ENCODE peak calls at places on chromosomes 16 and 17, in eight cellular contexts. X is HEK293T, I is stromal cell of bone marrow, U is NCI-H460, P is SHP77, V is body of pancreas, M is hepatic stellate cell, C is ureter. J is an unnamed sample.

GRCh38 chr17:44760474-44761308 is 1.9 kb downstream of the ADAM11 start:
- DNase-seq in X (no peak), I (no peak), C (no peak), U (no peak), V (no peak), M (no peak), P (no peak), J (no peak)

GRCh38 chr16:58409316-58409973 is 17.2 kb downstream of the GINS3 start:
- DNase-seq in C (no peak), M (no peak), U (peak), V (no peak), X (no peak), P (no peak), I (peak), J (peak)

GRCh38 chr17:80153004-80153403 is 6.1 kb upstream of the EIF4A3 start:
- DNase-seq in V (no peak), I (no peak), X (no peak), M (no peak), U (no peak), C (no peak), P (no peak), J (no peak)

GRCh38 chr16:11225677-11226549 is 30.1 kb downstream of the SOCS1 start:
- DNase-seq in V (no peak), C (no peak), U (no peak), M (no peak), P (no peak), I (no peak), X (no peak), J (no peak)

GRCh38 chr17:74325743-74326379 is at the start of gene KIF19:
- DNase-seq in P (peak), C (no peak), M (no peak), U (peak), X (no peak), V (peak), I (no peak), J (no peak)

GRCh38 chr16:84475643-84476240 is 28.7 kb downstream of the MEAK7 start:
- DNase-seq in M (no peak), P (no peak), U (no peak), V (no peak), X (no peak), C (peak), I (no peak), J (no peak)

GRCh38 chr16:75660726-75661302 is 13.2 kb downstream of the TERF2IP start:
- DNase-seq in I (no peak), U (no peak), C (no peak), M (no peak), V (no peak), X (no peak), P (no peak), J (no peak)

GRCh38 chr17:39092672-39093250 is 58.7 kb downstream of the PLXDC1 start:
- DNase-seq in U (no peak), V (no peak), X (no peak), M (no peak), C (no peak), P (no peak), I (no peak), J (no peak)

GRCh38 chr17:3956983-3957382 is 7.3 kb downstream of the ATP2A3 start:
- DNase-seq in C (no peak), V (no peak), U (no peak), M (no peak), P (no peak), I (no peak), X (no peak), J (no peak)

GRCh38 chr17:44539664-44540063 is 17.6 kb upstream of the FZD2 start:
- DNase-seq in P (no peak), M (no peak), X (no peak), I (no peak), C (no peak), U (no peak), V (no peak), J (no peak)

GRCh38 chr16:81573533-81573932 is 128.9 kb downstream of the CMIP start:
- DNase-seq in M (no peak), I (no peak), X (no peak), C (no peak), U (no peak), P (no peak), V (no peak), J (no peak)

GRCh38 chr17:19346351-19347255 is 15.9 kb downstream of the B9D1 start:
- DNase-seq in V (peak), I (peak), U (peak), X (no peak), P (peak), C (peak), M (peak), J (peak)

GRCh38 chr16:7086842-7087616 is 245.6 kb upstream of the RBFOX1 start:
- DNase-seq in P (peak), C (no peak), M (no peak), I (no peak), X (peak), U (no peak), V (no peak), J (no peak)

GRCh38 chr17:47692137-47692894 is 1.6 kb upstream of the TBKBP1 start:
- DNase-seq in P (no peak), V (no peak), C (no peak), M (peak), U (no peak), X (no peak), I (no peak), J (no peak)

GRCh38 chr16:15492091-15492740 is 57.8 kb downstream of the BMERB1 start:
- DNase-seq in V (no peak), U (no peak), X (no peak), P (no peak), C (no peak), I (no peak), M (no peak), J (no peak)

J was measured in AG09319.